ENCODE peak calls at places on chromosome 9, in five cellular contexts. Z, H, O, I and C are unnamed samples.

GRCh38 chr9:16307626-16308195 is 562.8 kb downstream of the BNC2 start:
- DNase-seq in H (no peak), Z (no peak), I (no peak), O (no peak), C (no peak)

GRCh38 chr9:16484744-16485143 is 385.7 kb downstream of the BNC2 start:
- DNase-seq in O (no peak), Z (no peak), H (no peak), I (no peak), C (no peak)

GRCh38 chr9:133370680-133371079 is 5.2 kb downstream of the SURF4 start:
- DNase-seq in O (no peak), H (no peak), I (no peak), Z (no peak), C (no peak)

GRCh38 chr9:122190597-122191381 is 31.1 kb downstream of the MORN5 start:
- DNase-seq in O (no peak), H (peak; percentile 55), Z (peak; percentile 52), I (peak; percentile 22), C (no peak)

GRCh38 chr9:137347928-137348327 is 45.9 kb upstream of the NRARP start:
- DNase-seq in H (peak; percentile 16), I (no peak), O (no peak), Z (no peak), C (no peak)

GRCh38 chr9:90801507-90802289 is at the start of gene SYK:
- DNase-seq in O (peak; percentile 61), I (no peak), Z (no peak), H (peak; percentile 79), C (peak; percentile 87)

GRCh38 chr9:70043285-70043684 is 363 bp upstream of the MAMDC2 start:
- DNase-seq in Z (no peak), I (no peak), O (no peak), H (no peak), C (no peak)

GRCh38 chr9:81193362-81194339 is 495.7 kb downstream of the TLE1 start:
- DNase-seq in O (no peak), I (no peak), Z (no peak), H (no peak), C (no peak)

GRCh38 chr9:407255-407654 is 192.6 kb downstream of the DOCK8 start:
- DNase-seq in O (peak; percentile 3), Z (no peak), H (no peak), I (no peak), C (no peak)

GRCh38 chr9:2216591-2216990 is 201.4 kb downstream of the SMARCA2 start:
- DNase-seq in I (peak; percentile 27), Z (no peak), O (no peak), H (no peak), C (no peak)

GRCh38 chr9:95641591-95641990 is 124.8 kb upstream of the PTCH1 start:
- DNase-seq in H (no peak), I (no peak), Z (no peak), O (no peak), C (no peak)

GRCh38 chr9:127007638-127008037 is 93.1 kb downstream of the RALGPS1 start:
- DNase-seq in I (no peak), H (no peak), Z (no peak), O (no peak), C (no peak)

GRCh38 chr9:5002811-5003210 is 17.7 kb downstream of the JAK2 start:
- DNase-seq in H (no peak), O (no peak), I (no peak), Z (no peak), C (no peak)

GRCh38 chr9:136991993-136992818 is at the start of gene PAXX:
- DNase-seq in H (peak; percentile 94), I (peak; percentile 86), O (peak; percentile 92), Z (peak; percentile 70), C (peak; percentile 96)

GRCh38 chr9:81855538-81855937 is 72.7 kb upstream of the SPATA31D4 start:
- DNase-seq in H (no peak), Z (no peak), O (no peak), I (no peak), C (no peak)

GRCh38 chr9:114397848-114398605 is 10.2 kb upstream of the AKNA start:
- DNase-seq in O (peak; percentile 81), Z (peak; percentile 85), H (peak; percentile 99), I (peak; percentile 98), C (peak; percentile 99)

GRCh38 chr9:135822383-135822755 is 85.0 kb downstream of the CAMSAP1 start:
- DNase-seq in O (no peak), I (no peak), H (peak; percentile 13), Z (no peak), C (no peak)

GRCh38 chr9:99509900-99510299 is 287.8 kb downstream of the SEC61B start:
- DNase-seq in I (no peak), Z (no peak), O (no peak), H (no peak), C (no peak)

GRCh38 chr9:37575921-37576721 is at the start of gene FBXO10:
- DNase-seq in I (peak; percentile 39), H (peak; percentile 67), Z (no peak), O (peak; percentile 75), C (peak; percentile 78)

GRCh38 chr9:3863114-3863528 is 337.3 kb upstream of the RFX3 start:
- DNase-seq in O (no peak), I (no peak), Z (no peak), H (no peak), C (no peak)

DNA sequence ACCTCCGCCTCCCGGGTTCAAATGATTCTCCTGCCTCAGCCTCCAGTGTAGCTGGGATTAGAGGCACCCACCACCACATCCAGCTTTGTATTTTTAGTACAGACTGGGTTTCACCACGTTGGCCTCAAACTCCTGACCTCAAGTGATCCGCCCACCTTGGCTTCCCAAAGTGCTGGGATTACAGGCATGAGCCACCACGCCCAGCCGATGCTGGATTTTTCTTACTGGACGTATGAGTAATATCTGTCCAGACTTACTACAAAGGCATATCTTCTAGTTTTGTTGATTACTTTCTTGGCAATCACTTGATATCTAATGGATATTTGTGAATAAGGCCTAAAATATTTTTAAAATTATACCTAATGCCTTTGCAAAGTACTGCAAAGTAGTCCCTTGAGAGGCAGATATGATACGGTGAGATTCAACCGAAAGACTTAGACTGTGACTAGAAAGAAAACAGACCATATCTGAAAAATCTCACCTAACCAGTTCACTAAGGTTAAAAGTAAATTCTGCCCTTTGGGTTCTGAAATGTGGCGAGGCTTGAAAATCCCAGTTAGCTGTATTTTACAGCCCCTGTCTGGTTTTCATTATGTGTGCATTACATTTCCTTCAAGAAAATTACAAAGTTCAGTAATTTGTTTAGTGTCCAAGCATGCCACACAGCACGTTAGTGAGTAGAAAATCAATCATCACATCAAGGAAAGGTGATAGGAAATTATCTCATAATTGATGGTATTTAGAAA is 152.1 kb downstream of the GNAQ start:
- DNase-seq in I (no peak), O (no peak), H (peak; percentile 43), Z (no peak), C (peak; percentile 63)
- TF ChIP-seq POLR2A in I (no peak), O (no peak), H (no peak), Z (no peak), C (no peak)

DNA sequence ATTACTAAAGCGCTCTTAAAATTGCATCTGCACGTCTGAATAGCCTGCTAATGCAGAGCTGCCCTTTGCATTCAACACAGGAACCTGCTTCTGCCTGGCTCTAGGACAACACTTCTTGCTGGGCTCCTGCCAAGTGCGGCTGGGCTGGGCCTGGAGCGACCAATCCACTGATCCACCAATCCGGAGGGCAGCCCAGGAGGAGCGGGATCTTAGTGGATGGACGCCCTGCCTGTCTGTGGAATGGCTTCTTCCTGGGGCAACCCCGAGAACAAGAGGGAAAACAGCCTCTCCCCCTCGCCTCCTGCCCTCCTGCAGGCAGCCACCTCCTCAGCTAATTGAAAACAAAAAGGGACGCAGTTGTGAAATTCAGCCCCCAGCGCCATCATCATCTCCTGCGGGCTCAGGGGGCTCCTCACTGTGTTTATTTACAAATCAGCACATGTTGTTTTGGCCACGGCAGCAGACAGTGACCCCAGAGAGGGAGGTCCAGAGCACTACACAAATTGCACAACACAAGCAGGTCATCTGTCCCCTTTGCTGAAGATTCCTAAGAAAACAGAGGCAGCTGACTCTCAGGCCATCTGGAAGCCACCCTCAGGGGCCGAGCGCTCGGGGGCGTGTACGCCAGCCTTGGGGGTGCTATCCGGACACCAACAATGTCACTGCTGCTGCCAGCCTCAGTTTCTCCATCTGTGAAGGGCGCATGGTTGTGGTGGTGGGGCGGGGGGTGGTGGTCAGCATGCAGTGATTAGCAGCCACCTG is 57.3 kb downstream of the GADD45G start:
- DNase-seq in O (peak; percentile 52), H (peak; percentile 99), I (peak; percentile 97), Z (peak; percentile 75), C (peak; percentile 98)
- TF ChIP-seq POLR2A in O (no peak), H (no peak), I (no peak), Z (no peak), C (peak; percentile 53)

DNA sequence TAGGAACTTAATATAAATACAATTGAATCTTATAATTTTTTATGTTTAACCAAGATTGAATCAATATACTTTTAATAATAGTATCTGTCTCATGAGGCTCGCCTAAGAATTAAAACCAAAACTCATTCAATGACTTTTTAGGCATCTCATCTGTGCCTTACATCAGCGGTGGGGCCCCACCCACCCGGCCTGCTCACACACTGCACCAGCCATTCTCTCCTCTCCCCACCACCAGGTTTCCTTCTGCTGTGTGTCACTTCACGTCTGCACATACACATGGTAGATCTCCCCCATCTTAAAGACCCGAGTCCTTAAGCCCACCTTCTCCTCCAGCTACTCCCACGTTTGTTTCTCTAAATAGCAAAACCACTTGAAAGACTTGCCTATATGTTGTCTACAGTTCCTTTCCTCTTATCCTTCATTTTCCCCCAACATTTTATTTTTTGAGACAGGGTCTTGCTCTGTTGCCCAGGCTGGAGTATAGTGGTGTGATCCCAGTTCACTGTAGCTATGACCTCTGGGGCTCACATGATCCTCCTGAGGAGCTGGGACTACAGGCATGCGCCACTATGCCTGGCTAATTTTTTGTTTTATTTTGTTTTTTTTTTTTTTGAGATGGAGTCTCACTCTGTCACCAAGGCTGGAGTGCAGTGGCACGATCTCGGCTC is 77.8 kb downstream of the RAPGEF1 start:
- DNase-seq in I (no peak), H (no peak), Z (no peak), O (peak; percentile 17), C (no peak)
- TF ChIP-seq POLR2A in I (no peak), H (no peak), Z (no peak), O (no peak), C (no peak)

GRCh38 chr9:124594215-124594614 is 87.0 kb upstream of the NR5A1 start:
- DNase-seq in Z (no peak), O (no peak), H (no peak), I (no peak), C (no peak)

GRCh38 chr9:124593080-124594058 is 86.2 kb upstream of the NR5A1 start:
- DNase-seq in H (no peak), I (no peak), O (no peak), Z (no peak), C (no peak)

GRCh38 chr9:124595743-124596142 is 88.5 kb upstream of the NR5A1 start:
- DNase-seq in O (no peak), H (no peak), Z (peak; percentile 80), I (no peak), C (peak; percentile 19)

GRCh38 chr9:124594673-124595072 is 87.5 kb upstream of the NR5A1 start:
- DNase-seq in H (no peak), O (no peak), Z (no peak), I (no peak), C (no peak)

DNA sequence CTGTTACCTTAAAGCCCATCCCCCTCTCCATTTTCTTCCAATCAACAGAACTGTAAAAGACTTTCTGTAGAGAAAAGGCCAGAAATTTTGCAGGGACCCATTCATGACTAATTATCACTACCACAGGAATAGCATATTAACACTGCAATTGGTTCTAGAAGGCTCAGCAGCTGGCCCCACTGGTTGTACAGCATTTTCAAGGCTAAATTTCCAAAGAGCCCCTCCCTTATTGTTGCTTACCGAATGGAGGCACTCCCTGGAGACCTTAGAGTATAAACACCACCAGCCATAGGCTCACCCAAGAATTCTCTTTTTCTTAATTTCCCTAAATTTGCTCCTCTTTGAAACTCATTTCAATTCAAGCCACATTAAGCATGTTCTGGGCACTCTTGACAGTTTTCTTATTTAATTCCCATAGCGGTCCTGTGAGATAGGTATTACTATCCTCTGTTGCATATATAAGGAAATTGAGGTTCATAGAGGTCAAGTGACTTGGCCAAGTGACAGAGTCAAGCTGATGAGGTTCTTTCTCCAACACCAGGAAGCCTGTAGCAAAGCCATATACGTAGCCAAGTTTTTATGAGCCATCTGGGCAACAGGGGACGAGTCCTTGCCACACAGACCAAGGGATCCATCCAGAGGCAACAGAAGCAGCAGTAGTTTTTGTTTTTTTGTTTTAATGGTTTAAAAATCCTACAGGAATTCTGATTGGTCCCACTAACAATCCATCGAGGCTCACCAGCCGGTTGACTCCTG is 83.9 kb upstream of the NR5A1 start:
- DNase-seq in I (no peak), Z (no peak), O (no peak), H (no peak), C (peak; percentile 39)
- TF ChIP-seq POLR2A in I (no peak), Z (no peak), O (no peak), H (no peak), C (no peak)